ENCODE peak calls at places on chromosomes 7 and 10, in four cellular contexts. B, D, V and A are unnamed samples. For H3K9me3, the result is how much of the 10 kb centered on the place peaks cover.

GRCh38 chr7:132899833-132900232 is 182.1 kb downstream of the CHCHD3 start:
- DNase-seq in V (no peak), B (no peak), D (no peak), A (no peak)

GRCh38 chr10:29798876-29799690 is 164.3 kb upstream of the SVIL start:
- DNase-seq in B (no peak), D (no peak), V (no peak), A (no peak)

GRCh38 chr7:138799336-138799965 is 1.5 kb upstream of the ATP6V0A4 start:
- DNase-seq in D (no peak), V (no peak), B (no peak), A (no peak)

GRCh38 chr10:107616463-107617131 is 452.1 kb upstream of the SORCS1 start:
- DNase-seq in D (peak), V (no peak), B (no peak), A (no peak)

GRCh38 chr10:99784025-99784730 is 1.7 kb downstream of the ABCC2 start:
- DNase-seq in V (no peak), B (no peak), D (peak), A (no peak)

GRCh38 chr7:27251513-27252306 is 9.1 kb downstream of the EVX1 start:
- DNase-seq in B (no peak), V (no peak), D (no peak), A (no peak)

GRCh38 chr7:39621261-39621660 is 2.1 kb upstream of the RALA start:
- DNase-seq in V (no peak), D (peak), B (peak), A (no peak)

GRCh38 chr10:123573236-123574147 is 92.7 kb upstream of the GPR26 start:
- DNase-seq in B (peak), D (no peak), V (peak), A (peak)

GRCh38 chr7:130242198-130243014 is 24.3 kb upstream of the CPA2 start:
- DNase-seq in B (peak), D (peak), V (peak), A (peak)

GRCh38 chr10:122657734-122658133 is 41.9 kb downstream of the C10orf120 start:
- DNase-seq in D (no peak), V (no peak), B (no peak), A (no peak)

GRCh38 chr7:17247357-17247756 is 51.1 kb upstream of the AHR start:
- DNase-seq in B (no peak), D (no peak), V (no peak), A (no peak)

GRCh38 chr10:112782176-112782907 is 167.7 kb upstream of the TCF7L2 start:
- DNase-seq in D (no peak), V (no peak), B (no peak), A (no peak)

GRCh38 chr7:90723233-90723632 is 127.1 kb downstream of the CDK14 start:
- DNase-seq in V (no peak), B (no peak), D (no peak), A (no peak)

GRCh38 chr7:5797179-5797578 is 15.7 kb upstream of the RNF216 start:
- DNase-seq in V (no peak), D (no peak), B (no peak), A (no peak)

GRCh38 chr7:90492250-90492649 is 22.8 kb downstream of the PTTG1IP2 start:
- DNase-seq in V (no peak), D (no peak), B (no peak), A (no peak)

GRCh38 chr10:92847185-92847864 is 995 bp upstream of the EXOC6 start:
- DNase-seq in D (peak), B (no peak), V (no peak), A (no peak)

GRCh38 chr7:14888904-14889482 is 13.6 kb downstream of the DGKB start:
- DNase-seq in V (no peak), D (peak), B (no peak), A (no peak)

GRCh38 chr7:538764-539685 is 19.4 kb upstream of the PDGFA start:
- DNase-seq in D (peak), V (no peak), B (peak), A (no peak)

GRCh38 chr10:122050316-122050715 is 61.4 kb downstream of the TACC2 start:
- DNase-seq in B (no peak), D (no peak), V (no peak), A (no peak)

GRCh38 chr7:155339474-155339873 is 41.8 kb downstream of the INSIG1 start:
- DNase-seq in D (no peak), V (no peak), B (no peak), A (no peak)

GRCh38 chr10:76643465-76643864 is 994.1 kb downstream of the KCNMA1 start:
- DNase-seq in D (no peak), B (no peak), V (no peak), A (no peak)

GRCh38 chr10:44396671-44397191 is 11.8 kb upstream of the CXCL12 start:
- DNase-seq in V (no peak), B (no peak), D (no peak), A (no peak)

GRCh38 chr10:13450078-13450477 is 78.7 kb downstream of the BEND7 start:
- DNase-seq in D (peak), B (peak), V (no peak), A (no peak)

GRCh38 chr7:140646931-140647647 is 6.5 kb upstream of the DENND2A start:
- DNase-seq in D (no peak), B (no peak), V (no peak), A (no peak)

GRCh38 chr7:49244543-49244942 is 320.2 kb downstream of the CDC14C start:
- DNase-seq in V (no peak), D (no peak), B (no peak), A (no peak)

GRCh38 chr7:53350241-53350640 is 314.8 kb downstream of the POM121L12 start:
- DNase-seq in B (no peak), V (peak), D (no peak), A (no peak)

GRCh38 chr7:76155938-76156337 is 45.8 kb upstream of the SRRM3 start:
- DNase-seq in V (no peak), D (peak), B (no peak), A (no peak)

GRCh38 chr7:128031901-128032604 is 816 bp upstream of the LRRC4 start:
- DNase-seq in B (peak), V (no peak), D (peak), A (no peak)

GRCh38 chr7:33130184-33130583 is 820 bp downstream of the BBS9 start:
- DNase-seq in B (no peak), D (no peak), V (no peak), A (no peak)

GRCh38 chr10:21978191-21978862 is 25.2 kb downstream of the DNAJC1 start:
- DNase-seq in B (no peak), V (no peak), D (peak), A (no peak)

GRCh38 chr10:132774905-132775863 is 10.8 kb downstream of the NKX6-2 start:
- DNase-seq in V (peak), D (peak), B (no peak), A (no peak)

GRCh38 chr10:75400769-75401568 is 595 bp downstream of the ZNF503 start:
- DNase-seq in V (peak), B (no peak), D (peak), A (no peak)

GRCh38 chr7:48094861-48095293 is 5.8 kb downstream of the UPP1 start:
- DNase-seq in D (peak), B (no peak), V (no peak), A (no peak)

GRCh38 chr7:24135003-24135817 is 148.8 kb upstream of the NPY start:
- DNase-seq in D (no peak), B (no peak), V (no peak), A (no peak)

GRCh38 chr10:69425513-69426298 is 9.0 kb upstream of the TACR2 start:
- DNase-seq in B (no peak), V (no peak), D (no peak), A (no peak)

GRCh38 chr7:64099656-64100531 is 54.7 kb downstream of the ZNF727 start:
- DNase-seq in D (no peak), B (no peak), V (no peak), A (no peak)
- H3K9me3 ChIP-seq in D (under half), B (under half), V (under half), A (under half)

GRCh38 chr7:57348646-57349269 is 101.2 kb upstream of the ZNF716 start:
- DNase-seq in B (no peak), V (no peak), D (no peak), A (no peak)
- H3K9me3 ChIP-seq in B (under half), V (under half), D (under half), A (under half)

GRCh38 chr7:45894665-45895062 is 6.4 kb downstream of the IGFBP1 start:
- DNase-seq in V (no peak), B (no peak), D (no peak), A (no peak)
- H3K9me3 ChIP-seq in V (under half), B (under half), D (under half), A (under half)

GRCh38 chr7:158445421-158446175 is 142.0 kb downstream of the PTPRN2 start:
- DNase-seq in B (no peak), V (no peak), D (no peak), A (no peak)

GRCh38 chr7:158443688-158444483 is 143.7 kb downstream of the PTPRN2 start:
- DNase-seq in D (no peak), V (no peak), B (no peak), A (no peak)

GRCh38 chr7:158443014-158443687 is 144.5 kb downstream of the PTPRN2 start:
- DNase-seq in V (no peak), D (no peak), B (no peak), A (no peak)

GRCh38 chr7:158446281-158446680 is 141.3 kb downstream of the PTPRN2 start:
- DNase-seq in B (no peak), D (no peak), V (no peak), A (no peak)

DNA sequence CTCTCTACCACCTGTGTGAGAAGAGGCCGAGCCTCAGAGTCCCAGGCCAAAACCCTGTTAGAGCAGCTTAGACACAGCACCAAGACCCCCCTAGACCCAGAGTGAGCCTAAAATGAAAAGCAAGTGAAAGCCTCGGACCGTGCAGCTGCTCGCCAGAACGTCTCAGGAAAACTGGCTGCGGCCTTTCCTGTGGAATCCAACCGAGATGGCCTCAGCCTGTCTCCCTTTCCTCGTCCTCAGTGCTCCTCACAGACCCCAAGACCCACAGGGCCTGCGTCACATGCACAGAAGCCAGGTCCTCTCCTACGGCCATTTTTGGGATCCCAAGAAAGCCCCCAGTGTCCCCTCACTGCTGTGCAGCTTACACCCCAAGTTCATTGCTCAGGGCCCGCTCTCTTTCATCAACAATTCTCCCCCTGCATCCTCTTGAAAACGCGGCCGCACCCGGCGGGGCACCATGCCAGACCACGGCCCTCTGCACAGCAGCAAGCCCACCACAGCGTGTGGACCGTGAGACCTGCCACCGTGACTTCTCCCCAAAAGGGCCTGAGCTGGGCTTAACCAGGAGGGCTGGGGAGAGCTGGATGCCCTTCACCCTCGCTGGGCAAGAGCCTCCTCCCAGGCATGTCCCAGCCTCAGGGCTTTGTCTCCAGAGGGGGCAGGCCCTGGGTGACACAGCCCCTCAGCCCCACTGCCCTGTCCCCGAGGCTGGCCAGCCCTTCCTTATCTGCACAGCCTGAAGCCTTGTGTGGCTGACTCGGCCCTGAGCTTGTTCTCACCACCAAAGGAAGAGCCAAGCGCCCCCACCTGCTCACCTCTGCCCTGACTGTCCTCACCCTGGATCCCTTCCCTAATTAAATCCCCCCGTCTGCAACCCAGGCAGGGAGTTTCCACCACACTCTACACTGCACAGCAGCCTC is 142.9 kb downstream of the PTPRN2 start:
- DNase-seq in B (no peak), D (no peak), V (no peak), A (no peak)
- H3K9me3 ChIP-seq in B (under half), D (under half), V (under half), A (under half)

GRCh38 chr10:82358486-82359097 is 483.6 kb downstream of the NRG3 start:
- DNase-seq in D (peak), B (no peak), V (no peak), A (peak)

GRCh38 chr10:82361317-82361716 is 486.3 kb downstream of the NRG3 start:
- DNase-seq in V (no peak), D (no peak), B (no peak), A (no peak)
- H3K9me3 ChIP-seq in V (under half), D (under half), B (under half), A (under half)